ENCODE peak calls at places on chromosomes 16 and 17, in ten cellular contexts. U is dorsolateral prefrontal cortex; S is kidney; R is lower lobe of right lung; T is CD8-positive, alpha-beta T cell; N is left ventricle myocardium inferior; G is transverse colon; D is OCI-LY7; E is neural progenitor cell; W is uterus. L is an unnamed sample.

GRCh38 chr16:66927918-66928649 is 2.7 kb upstream of the RRAD start:
- DNase-seq in T (no peak), E (no peak), D (no peak), R (no peak), G (no peak), W (no peak), N (no peak), U (no peak), S (peak; percentile 60), L (no peak)

GRCh38 chr17:29566473-29567361 is at the start of gene ABHD15:
- DNase-seq in T (peak; percentile 56), N (peak; percentile 63), W (peak; percentile 67), S (peak; percentile 90), R (peak; percentile 87), E (peak; percentile 84), G (peak; percentile 84), D (peak; percentile 45), U (no peak), L (peak; percentile 48)

GRCh38 chr17:7932949-7933348 is 943 bp downstream of the CNTROB start:
- DNase-seq in T (peak; percentile 25), W (peak; percentile 45), N (no peak), E (peak; percentile 67), G (peak; percentile 57), U (no peak), R (peak; percentile 67), D (peak; percentile 62), S (no peak), L (no peak)

GRCh38 chr16:6725634-6726331 is 606.9 kb upstream of the RBFOX1 start:
- DNase-seq in N (no peak), T (no peak), R (no peak), D (peak; percentile 4), E (peak; percentile 34), S (no peak), G (no peak), W (no peak), U (no peak), L (no peak)

GRCh38 chr17:43169561-43170139 is 1.4 kb upstream of the NBR1 start:
- DNase-seq in N (peak; percentile 19), R (peak; percentile 52), S (peak; percentile 71), G (peak; percentile 42), W (peak; percentile 34), U (peak; percentile 13), D (peak; percentile 25), E (peak; percentile 56), T (no peak), L (no peak)

GRCh38 chr16:29678691-29679267 is at the start of gene QPRT:
- DNase-seq in T (no peak), R (no peak), S (no peak), U (peak; percentile 12), G (peak; percentile 71), E (peak; percentile 87), D (peak; percentile 31), N (peak; percentile 46), W (peak; percentile 66), L (no peak)

GRCh38 chr16:48197294-48197693 is 41.5 kb upstream of the ABCC12 start:
- DNase-seq in S (no peak), R (no peak), N (no peak), D (no peak), G (no peak), E (no peak), U (no peak), W (no peak), T (no peak), L (no peak)

GRCh38 chr16:22635345-22635744 is 124.7 kb downstream of the NPIPB5 start:
- DNase-seq in R (no peak), S (no peak), E (no peak), G (no peak), U (peak; percentile 31), N (no peak), D (no peak), W (no peak), T (no peak), L (no peak)

GRCh38 chr17:80308672-80309517 is 48.2 kb downstream of the RNF213 start:
- DNase-seq in E (no peak), S (no peak), W (no peak), G (no peak), D (no peak), U (no peak), R (no peak), T (no peak), N (no peak), L (no peak)

GRCh38 chr17:81294512-81295030 is 536 bp downstream of the SLC38A10 start:
- DNase-seq in G (peak; percentile 51), U (no peak), T (peak; percentile 16), E (peak; percentile 45), N (peak; percentile 49), D (peak; percentile 17), W (peak; percentile 46), R (peak; percentile 67), S (no peak), L (peak; percentile 6)

GRCh38 chr16:81645303-81645702 is 133.8 kb upstream of the PLCG2 start:
- DNase-seq in N (peak; percentile 63), E (peak; percentile 37), R (peak; percentile 63), G (peak; percentile 54), D (no peak), U (peak; percentile 63), W (peak; percentile 56), T (no peak), S (peak; percentile 84), L (no peak)

GRCh38 chr16:70553175-70553574 is 29.6 kb downstream of the SF3B3 start:
- DNase-seq in T (no peak), E (no peak), N (no peak), S (no peak), W (no peak), G (no peak), U (no peak), D (no peak), R (no peak), L (no peak)

GRCh38 chr17:77815127-77815905 is 143.2 kb upstream of the TNRC6C start:
- DNase-seq in E (no peak), U (no peak), G (no peak), W (no peak), D (no peak), T (no peak), S (no peak), N (no peak), R (peak; percentile 16), L (no peak)

GRCh38 chr16:57367111-57367752 is 5.1 kb upstream of the CX3CL1 start:
- DNase-seq in T (no peak), E (no peak), R (peak; percentile 28), N (no peak), S (peak; percentile 10), G (no peak), D (no peak), U (no peak), W (no peak), L (no peak)

GRCh38 chr16:23317266-23317661 is 15.2 kb downstream of the SCNN1B start:
- DNase-seq in R (peak; percentile 80), S (peak; percentile 10), D (no peak), G (peak; percentile 84), W (no peak), E (no peak), N (no peak), U (no peak), T (no peak), L (no peak)

GRCh38 chr16:17329412-17329811 is 141.3 kb downstream of the XYLT1 start:
- DNase-seq in S (no peak), R (no peak), G (no peak), T (no peak), E (no peak), W (no peak), D (no peak), N (no peak), U (no peak), L (no peak)

GRCh38 chr17:45234641-45235040 is 13.0 kb downstream of the FMNL1 start:
- DNase-seq in W (no peak), T (peak; percentile 62), G (no peak), N (no peak), D (peak; percentile 76), S (no peak), E (peak; percentile 75), U (no peak), R (no peak), L (no peak)
- TF ChIP-seq CTCF in W (no peak), T (peak; percentile 48), G (no peak), N (peak; percentile 39), D (peak; percentile 77), S (peak; percentile 13), E (peak; percentile 62), U (no peak), R (peak; percentile 15), L (peak; percentile 65)

GRCh38 chr17:44738214-44738906 is 20.4 kb upstream of the ADAM11 start:
- DNase-seq in W (no peak), N (no peak), R (no peak), U (no peak), D (no peak), T (no peak), E (no peak), S (no peak), G (no peak), L (no peak)
- H3K27ac ChIP-seq in W (no peak overlapping the region), N (no peak overlapping the region), R (no peak overlapping the region), U (no peak overlapping the region), D (no peak overlapping the region), T (no peak overlapping the region), E (no peak overlapping the region), S (no peak overlapping the region), G (no peak overlapping the region), L (no peak overlapping the region)

DNA sequence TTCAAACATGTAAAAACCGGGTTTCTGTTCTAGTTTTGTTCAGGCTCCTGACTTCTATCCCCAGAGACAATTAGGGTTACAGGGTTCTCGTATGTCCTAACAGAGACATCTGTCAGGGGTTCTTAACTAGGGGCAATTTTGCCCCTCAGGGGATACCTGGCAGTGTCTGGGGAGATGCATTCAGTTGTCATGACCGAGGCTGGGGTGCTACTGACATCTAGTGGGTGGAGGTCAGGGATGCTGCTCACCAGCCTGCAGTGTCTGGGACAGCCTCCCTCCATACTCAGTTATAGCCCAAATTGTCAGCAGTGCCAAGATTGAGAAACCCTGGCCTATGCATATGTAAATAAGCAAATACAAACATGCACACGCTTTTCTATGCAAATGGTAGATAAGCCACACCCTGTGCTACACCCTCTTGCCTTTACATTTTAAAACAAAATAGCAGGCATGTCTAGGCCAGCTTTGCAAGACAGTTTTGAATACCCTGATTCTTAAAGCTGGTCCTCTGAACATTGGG is 37.4 kb downstream of the CLEC16A start:
- DNase-seq in U (no peak), T (peak; percentile 21), S (no peak), W (no peak), D (peak; percentile 81), R (no peak), E (no peak), N (no peak), G (no peak), L (peak; percentile 15)
- TF ChIP-seq CTCF in U (no peak), T (no peak), S (no peak), W (no peak), D (peak; percentile 94), R (peak; percentile 12), E (peak; percentile 40), N (peak; percentile 28), G (peak; percentile 6), L (no peak)

GRCh38 chr17:72600934-72601333 is 480.1 kb downstream of the SOX9 start:
- DNase-seq in G (no peak), S (no peak), U (no peak), N (no peak), T (no peak), R (no peak), E (no peak), W (no peak), D (no peak), L (no peak)
- H3K27ac ChIP-seq in G (no peak overlapping the region), S (no peak overlapping the region), U (no peak overlapping the region), N (no peak overlapping the region), T (no peak overlapping the region), R (no peak overlapping the region), E (no peak overlapping the region), W (no peak overlapping the region), D (no peak overlapping the region), L (no peak overlapping the region)